ENCODE peak calls at places on chromosome 1, in six cellular contexts. T is neural progenitor cell, K is GM12878, C is GM23248, Z is endothelial cell of umbilical vein, F is PC-3. B is an unnamed sample.

GRCh38 chr1:67760030-67760821 is 73.0 kb downstream of the GNG12 start:
- DNase-seq in T (peak; percentile 77), K (peak; percentile 90), C (peak; percentile 91), Z (peak; percentile 78), F (peak; percentile 85), B (no peak)

GRCh38 chr1:6209661-6210605 is 4.0 kb downstream of the RNF207 start:
- DNase-seq in T (peak; percentile 38), K (no peak), C (no peak), Z (no peak), F (no peak), B (no peak)

GRCh38 chr1:41486892-41487728 is 2.6 kb upstream of the EDN2 start:
- DNase-seq in T (peak; percentile 85), K (peak; percentile 48), C (no peak), Z (no peak), F (no peak), B (no peak)

GRCh38 chr1:65425697-65426096 is 5.2 kb downstream of the LEPR start:
- DNase-seq in T (peak; percentile 18), K (no peak), C (peak; percentile 90), Z (peak; percentile 85), F (peak; percentile 93), B (no peak)

GRCh38 chr1:46043491-46044017 is 88.9 kb downstream of the PIK3R3 start:
- DNase-seq in T (no peak), K (peak; percentile 92), C (no peak), Z (no peak), F (no peak), B (no peak)

GRCh38 chr1:11198851-11199628 is 9.9 kb downstream of the ANGPTL7 start:
- DNase-seq in T (no peak), K (no peak), C (no peak), Z (no peak), F (no peak), B (no peak)

GRCh38 chr1:211285196-211285595 is 26.0 kb downstream of the RCOR3 start:
- DNase-seq in T (no peak), K (no peak), C (peak; percentile 10), Z (peak; percentile 16), F (no peak), B (no peak)

GRCh38 chr1:93016171-93016570 is 54.9 kb upstream of the DIPK1A start:
- DNase-seq in T (peak; percentile 44), K (no peak), C (peak; percentile 18), Z (no peak), F (peak; percentile 70), B (no peak)

GRCh38 chr1:211697356-211697755 is 21.9 kb upstream of the NEK2 start:
- DNase-seq in T (no peak), K (peak; percentile 79), C (no peak), Z (no peak), F (no peak), B (no peak)

GRCh38 chr1:52281518-52281917 is 84.5 kb downstream of the CC2D1B start:
- DNase-seq in T (no peak), K (no peak), C (peak; percentile 42), Z (peak; percentile 46), F (peak; percentile 22), B (no peak)

GRCh38 chr1:46084553-46085448 is 47.6 kb downstream of the PIK3R3 start:
- DNase-seq in T (no peak), K (no peak), C (peak; percentile 58), Z (no peak), F (peak; percentile 70), B (no peak)

GRCh38 chr1:223628233-223628632 is 37.3 kb downstream of the CAPN8 start:
- DNase-seq in T (peak; percentile 75), K (no peak), C (peak; percentile 71), Z (no peak), F (peak; percentile 37), B (no peak)

GRCh38 chr1:110383311-110383990 is 7.4 kb downstream of the SLC16A4 start:
- DNase-seq in T (no peak), K (no peak), C (peak; percentile 44), Z (peak; percentile 1), F (peak; percentile 76), B (no peak)

GRCh38 chr1:1200876-1201810 is 5.2 kb downstream of the TNFRSF18 start:
- DNase-seq in T (peak; percentile 72), K (no peak), C (peak; percentile 67), Z (peak; percentile 10), F (peak; percentile 48), B (no peak)

GRCh38 chr1:3641816-3642215 is 8.1 kb downstream of the WRAP73 start:
- DNase-seq in T (no peak), K (no peak), C (no peak), Z (no peak), F (no peak), B (no peak)

GRCh38 chr1:37267111-37267835 is 207.1 kb upstream of the ZC3H12A start:
- DNase-seq in T (peak; percentile 29), K (no peak), C (peak; percentile 15), Z (no peak), F (no peak), B (no peak)

GRCh38 chr1:8031176-8031785 is 5.2 kb upstream of the ERRFI1 start:
- DNase-seq in T (peak; percentile 47), K (no peak), C (peak; percentile 66), Z (peak; percentile 72), F (peak; percentile 76), B (no peak)

GRCh38 chr1:23624440-23624839 is 65.1 kb upstream of the ID3 start:
- DNase-seq in T (no peak), K (no peak), C (no peak), Z (no peak), F (no peak), B (no peak)

GRCh38 chr1:108200627-108201106 is 524 bp upstream of the SLC25A24 start:
- DNase-seq in T (peak; percentile 35), K (no peak), C (peak; percentile 93), Z (peak; percentile 66), F (peak; percentile 72), B (peak; percentile 30)

GRCh38 chr1:226738421-226738994 is 574 bp downstream of the ITPKB start:
- DNase-seq in T (peak; percentile 70), K (no peak), C (peak; percentile 65), Z (peak; percentile 48), F (peak; percentile 60), B (no peak)

DNA sequence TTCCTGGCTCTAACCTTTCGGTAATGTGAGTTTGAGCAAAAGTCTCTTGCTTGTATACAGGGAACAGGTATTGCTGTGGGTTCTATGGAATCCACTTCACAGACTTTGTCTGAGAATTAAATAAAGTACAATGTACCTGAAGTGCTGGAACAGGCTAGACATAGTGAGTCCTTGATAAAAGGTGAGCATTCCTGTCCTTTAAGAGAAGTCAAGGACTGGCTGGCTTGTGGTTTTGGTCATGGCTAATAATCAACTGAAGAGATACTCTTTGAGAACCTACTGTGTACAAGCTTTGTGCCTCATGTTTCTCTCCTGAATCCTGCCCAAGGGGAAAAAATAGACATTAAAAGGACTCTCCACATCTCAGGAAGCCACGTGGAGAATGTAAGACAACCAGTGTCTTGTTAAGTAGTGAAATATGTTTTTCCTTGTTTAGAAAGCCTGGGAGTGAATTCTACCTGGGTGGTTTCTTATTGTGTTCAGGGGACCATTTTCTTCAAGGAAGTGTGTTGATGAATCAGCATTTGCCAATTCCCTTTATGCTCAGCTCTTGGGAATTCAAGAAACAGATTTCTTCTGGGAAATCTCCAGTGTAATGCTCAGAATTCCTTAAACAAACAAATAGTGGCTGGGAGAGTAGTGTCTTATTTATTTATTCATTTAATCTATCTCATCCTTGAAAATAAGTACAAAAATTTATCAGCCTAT is 55.2 kb upstream of the PLD5 start:
- DNase-seq in T (no peak), K (no peak), C (no peak), Z (no peak), F (no peak), B (no peak)
- H2AFZ ChIP-seq in T (no peak overlapping the region), K (no peak overlapping the region), C (no peak overlapping the region), Z (no peak overlapping the region), F (no peak overlapping the region), B (no peak overlapping the region)

DNA sequence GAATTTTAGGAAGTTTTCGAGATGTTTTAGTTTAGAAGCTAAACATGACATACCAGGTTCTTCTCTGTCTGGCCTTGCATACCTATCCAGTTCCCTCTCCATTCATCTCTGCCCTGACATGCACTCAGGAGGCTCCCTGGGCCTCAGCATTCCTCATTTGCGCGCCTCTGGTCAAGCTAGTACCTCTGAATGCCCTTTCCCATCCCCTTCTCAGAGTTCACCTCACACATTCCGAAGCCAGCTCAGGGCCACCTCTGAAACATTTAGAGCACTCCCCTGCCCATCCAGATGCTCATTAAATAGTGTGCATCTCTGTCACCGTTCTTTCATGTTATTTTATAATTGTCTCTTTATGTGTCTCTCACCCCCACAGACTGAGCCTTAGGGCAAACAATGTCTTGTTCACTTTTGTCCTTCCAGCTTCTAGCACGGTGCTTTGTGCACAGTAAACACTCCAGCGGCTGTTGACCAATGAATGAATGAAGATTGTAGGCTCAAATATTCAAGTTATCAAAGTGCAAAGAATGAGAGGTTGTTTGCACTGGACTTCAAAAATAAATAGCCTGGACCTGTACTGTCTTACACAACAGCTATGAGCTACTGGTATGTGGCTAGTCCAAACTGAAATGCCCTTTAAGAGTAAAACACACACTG is 1.2 kb upstream of the DHCR24 start:
- DNase-seq in T (peak; percentile 41), K (no peak), C (no peak), Z (no peak), F (no peak), B (no peak)
- H3K9ac ChIP-seq in T (no peak overlapping the region), K (peak overlapping the region; percentile 71), C (no peak overlapping the region), Z (no peak overlapping the region), F (peak overlapping the region; percentile 91), B (peak overlapping the region; percentile 76)

DNA sequence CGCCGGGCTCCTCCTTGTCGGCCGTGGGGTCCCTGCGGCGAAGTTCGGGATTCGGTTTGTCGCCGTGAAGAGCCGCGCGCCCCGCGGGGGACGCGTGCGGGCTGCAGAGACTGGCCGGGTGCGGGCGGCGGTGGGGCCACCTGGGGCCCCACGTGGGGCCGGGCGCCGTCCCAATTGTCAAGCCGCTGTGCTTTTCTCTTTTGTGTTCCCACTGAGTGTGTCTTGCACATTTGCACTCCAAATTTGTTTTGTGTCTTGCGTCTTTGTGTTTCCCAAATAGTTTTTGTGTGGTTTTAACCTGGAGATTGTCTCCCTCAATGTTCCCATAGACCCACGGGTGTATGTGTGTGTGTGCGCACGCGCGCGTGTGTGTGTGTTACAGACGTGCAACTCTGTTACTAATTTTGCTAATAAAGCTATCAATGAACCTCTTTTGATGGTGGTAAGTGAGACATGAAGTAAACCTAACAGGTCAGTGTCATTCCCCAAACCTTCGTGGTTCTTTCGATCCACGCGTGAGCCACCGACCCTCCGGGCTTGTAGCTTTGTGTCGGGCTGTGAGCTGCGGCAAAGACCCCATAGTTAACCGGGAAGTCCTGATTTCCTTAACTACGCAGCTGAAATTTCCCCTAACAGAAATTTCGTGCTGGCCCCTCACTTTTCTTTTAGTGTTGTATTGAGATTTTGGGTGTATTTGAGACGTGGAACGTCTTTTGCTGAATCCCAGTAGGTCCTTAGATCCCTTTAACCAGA is 709 bp downstream of the PRDM2 start:
- DNase-seq in T (peak; percentile 62), K (no peak), C (peak; percentile 63), Z (peak; percentile 57), F (peak; percentile 11), B (no peak)
- TF ChIP-seq EZH2 in T (no peak), K (no peak), C (no peak), Z (no peak), F (no peak), B (no peak)

DNA sequence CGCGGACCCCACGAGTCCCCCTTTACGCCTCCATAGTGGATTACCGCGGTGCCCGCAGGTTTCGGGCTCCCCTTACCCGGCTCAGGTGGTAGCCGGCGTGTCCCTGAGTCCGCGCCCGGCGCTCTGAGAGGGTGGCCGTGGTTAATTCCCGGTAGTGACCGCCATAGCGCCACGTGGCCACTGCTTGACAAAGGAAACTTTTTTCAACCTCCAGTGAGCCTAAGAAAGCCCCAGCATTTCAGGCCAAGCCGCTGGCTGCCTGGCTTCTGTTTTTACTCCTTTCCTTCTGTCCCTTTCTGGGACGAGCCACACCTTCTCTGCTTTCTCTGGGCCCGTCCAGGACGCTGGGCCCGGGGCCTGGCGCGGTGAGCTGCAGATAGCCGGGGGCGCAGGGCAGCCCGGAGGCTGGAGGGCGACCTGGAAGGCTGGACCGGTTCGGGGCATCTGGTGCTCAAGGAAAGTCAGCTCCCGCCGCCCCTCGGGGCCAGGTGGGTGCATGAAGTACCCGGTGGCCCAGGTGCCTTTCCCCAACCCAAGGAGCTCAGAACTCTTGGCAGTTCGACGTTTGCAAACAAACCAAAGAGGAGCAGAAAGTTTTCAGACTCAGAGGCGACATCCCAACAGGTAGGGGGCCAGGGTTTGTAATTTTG is 540 bp upstream of the C1orf198 start:
- DNase-seq in T (peak; percentile 95), K (no peak), C (peak; percentile 68), Z (peak; percentile 45), F (peak; percentile 65), B (no peak)
- H2AFZ ChIP-seq in T (peak overlapping the region; percentile 94), K (peak overlapping the region; percentile 73), C (peak overlapping the region; percentile 80), Z (peak overlapping the region; percentile 94), F (peak overlapping the region; percentile 95), B (peak overlapping the region; percentile 81)